ENCODE peak calls at places on chromosome 14, in five cellular contexts. F is lung, K is neural progenitor cell, L is PC-3, C is endothelial cell of umbilical vein. W is an unnamed sample.
A peak's percentile ranks its signal among the peaks of the same experiment; 100 is the strongest.

GRCh38 chr14:21476526-21476924 is 234 bp downstream of the RAB2B start:
- DNase-seq in F (peak; percentile 90), C (no peak), K (peak; percentile 85), L (peak; percentile 79), W (peak; percentile 87)

GRCh38 chr14:22848391-22849164 is 12.2 kb downstream of the MMP14 start:
- DNase-seq in F (peak; percentile 64), K (peak; percentile 23), L (no peak), C (peak; percentile 88), W (no peak)

GRCh38 chr14:77965919-77966435 is 166.1 kb downstream of the ADCK1 start:
- DNase-seq in C (peak; percentile 5), F (no peak), L (peak; percentile 16), K (peak; percentile 23), W (no peak)

GRCh38 chr14:61280526-61281185 is 482 bp downstream of the TMEM30B start:
- DNase-seq in L (peak; percentile 84), K (peak; percentile 61), C (peak; percentile 86), F (peak; percentile 74), W (peak; percentile 77)

GRCh38 chr14:24117179-24117578 is 2.4 kb upstream of the NRL start:
- DNase-seq in F (no peak), K (no peak), C (no peak), L (no peak), W (no peak)

GRCh38 chr14:63773504-63773903 is 45.6 kb upstream of the SGPP1 start:
- DNase-seq in C (no peak), K (no peak), F (no peak), L (no peak), W (no peak)

GRCh38 chr14:35296505-35296904 is 4.3 kb downstream of the PSMA6 start:
- DNase-seq in C (no peak), L (no peak), F (no peak), K (no peak), W (no peak)

GRCh38 chr14:104356738-104357688 is 218.6 kb downstream of the KIF26A start:
- DNase-seq in F (no peak), L (no peak), K (no peak), C (no peak), W (peak; percentile 3)

GRCh38 chr14:43143106-43143505 is 1364.0 kb downstream of the FSCB start:
- DNase-seq in C (no peak), F (no peak), L (no peak), K (no peak), W (no peak)
- H3K9me3 ChIP-seq in C (peaks cover 2% of the 10 kb centered on the region), F (no peaks in the 10 kb centered on the region), L (no peaks in the 10 kb centered on the region), K (no peaks in the 10 kb centered on the region), W (no peaks in the 10 kb centered on the region)

GRCh38 chr14:56371737-56372136 is 207.9 kb upstream of the TMEM260 start:
- DNase-seq in K (no peak), F (no peak), L (no peak), C (no peak), W (no peak)
- H3K9me3 ChIP-seq in K (peaks cover 3% of the 10 kb centered on the region), F (peaks cover 2% of the 10 kb centered on the region), L (peaks cover 9% of the 10 kb centered on the region), C (no peaks in the 10 kb centered on the region), W (peaks cover 2% of the 10 kb centered on the region)

GRCh38 chr14:97058071-97058470 is 260.9 kb downstream of the VRK1 start:
- DNase-seq in C (no peak), L (no peak), K (no peak), F (no peak), W (no peak)

GRCh38 chr14:97056086-97056485 is 258.9 kb downstream of the VRK1 start:
- DNase-seq in C (no peak), L (peak; percentile 6), F (no peak), K (no peak), W (no peak)

GRCh38 chr14:97061198-97061597 is 264.0 kb downstream of the VRK1 start:
- DNase-seq in F (no peak), K (no peak), C (no peak), L (no peak), W (no peak)

GRCh38 chr14:97057238-97057637 is 260.1 kb downstream of the VRK1 start:
- DNase-seq in K (no peak), C (no peak), L (no peak), F (no peak), W (no peak)

DNA sequence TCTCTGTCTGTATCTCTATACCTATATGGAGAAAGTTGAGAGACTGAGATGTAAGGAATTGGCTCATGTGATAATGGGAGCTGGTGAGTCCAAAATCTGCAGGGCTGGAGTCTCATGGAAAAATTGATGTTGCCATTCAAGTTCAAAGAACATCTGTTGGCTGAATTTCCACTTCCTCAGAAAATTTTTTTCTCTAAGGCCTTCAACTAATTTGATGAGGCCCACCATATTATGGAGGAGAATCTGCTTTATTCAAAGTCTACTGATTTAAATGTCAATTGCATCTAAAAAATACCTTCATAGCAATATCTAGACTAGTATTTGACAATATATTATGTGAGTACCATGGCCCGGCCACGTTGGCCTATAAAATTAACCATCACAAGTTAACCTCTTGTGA is 261.4 kb downstream of the VRK1 start:
- DNase-seq in F (no peak), C (no peak), K (no peak), L (no peak), W (no peak)
- H3K9me3 ChIP-seq in F (no peaks in the 10 kb centered on the region), C (peaks cover 10% of the 10 kb centered on the region), K (no peaks in the 10 kb centered on the region), L (no peaks in the 10 kb centered on the region), W (no peaks in the 10 kb centered on the region)

DNA sequence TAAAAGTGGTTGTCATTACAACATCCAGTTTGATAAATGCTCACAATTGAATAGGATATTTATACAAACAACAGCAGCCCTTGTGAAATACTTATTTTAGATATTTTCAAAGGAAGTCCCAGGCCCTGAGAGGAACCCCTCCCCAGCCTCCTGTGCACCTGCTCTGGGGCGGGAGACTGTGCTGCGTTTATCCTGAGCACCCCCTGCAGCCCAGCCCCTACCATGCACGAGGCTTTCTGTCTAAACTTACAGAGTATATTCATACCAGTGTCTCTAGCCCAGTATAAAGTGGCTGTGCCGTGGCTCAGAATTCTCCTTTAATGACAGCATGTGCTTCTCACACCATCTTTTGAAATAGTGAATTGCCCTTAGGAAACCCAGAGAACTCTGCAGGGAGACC is 1084.3 kb downstream of the TMEM121 start:
- DNase-seq in C (no peak), K (no peak), L (no peak), F (no peak), W (no peak)
- H3K9me3 ChIP-seq in C (no peaks in the 10 kb centered on the region), K (peaks cover 17% of the 10 kb centered on the region), L (peaks cover 10% of the 10 kb centered on the region), F (no peaks in the 10 kb centered on the region), W (no peaks in the 10 kb centered on the region)

GRCh38 chr14:105937253-105938054 is 411.1 kb downstream of the TMEM121 start:
- DNase-seq in K (no peak), L (no peak), F (peak; percentile 16), C (no peak), W (no peak)

GRCh38 chr14:105933238-105933637 is 406.9 kb downstream of the TMEM121 start:
- DNase-seq in L (no peak), C (no peak), K (no peak), F (no peak), W (no peak)

GRCh38 chr14:105938959-105939358 is 412.6 kb downstream of the TMEM121 start:
- DNase-seq in K (no peak), F (no peak), C (no peak), L (no peak), W (no peak)

GRCh38 chr14:105938055-105938863 is 411.9 kb downstream of the TMEM121 start:
- DNase-seq in F (peak; percentile 25), K (no peak), L (no peak), C (no peak), W (no peak)

DNA sequence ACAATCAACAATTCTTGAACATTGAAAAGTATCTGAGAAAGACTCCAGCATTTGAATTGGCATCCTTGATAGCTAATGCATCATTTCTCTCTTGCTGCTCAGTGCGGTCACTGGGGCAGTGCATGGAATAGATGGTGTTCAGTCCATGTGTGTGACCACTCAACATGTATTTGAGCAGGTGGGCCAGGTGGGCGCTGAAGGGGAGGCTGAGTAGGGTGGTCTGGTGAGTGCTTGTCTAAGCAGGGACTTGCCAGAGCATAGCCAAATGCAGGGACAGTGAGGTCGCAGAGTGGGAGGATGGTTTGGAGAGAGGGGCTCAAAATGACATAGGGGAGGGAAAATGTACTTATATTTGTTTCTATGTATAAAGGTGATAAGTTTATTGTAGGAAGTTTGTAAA is 409.0 kb downstream of the TMEM121 start:
- DNase-seq in F (no peak), K (no peak), L (no peak), C (no peak), W (no peak)
- H3K9me3 ChIP-seq in F (peaks cover 24% of the 10 kb centered on the region), K (peaks cover 21% of the 10 kb centered on the region), L (peaks cover 10% of the 10 kb centered on the region), C (peaks cover 6% of the 10 kb centered on the region), W (no peaks in the 10 kb centered on the region)

GRCh38 chr14:45658917-45659299 is 405.9 kb upstream of the MIS18BP1 start:
- DNase-seq in L (no peak), C (no peak), F (no peak), K (no peak), W (no peak)

GRCh38 chr14:45658226-45658916 is 405.4 kb upstream of the MIS18BP1 start:
- DNase-seq in F (no peak), K (no peak), C (no peak), L (no peak), W (no peak)
- H3K9me3 ChIP-seq in F (no peaks in the 10 kb centered on the region), K (no peaks in the 10 kb centered on the region), C (no peaks in the 10 kb centered on the region), L (no peaks in the 10 kb centered on the region), W (no peaks in the 10 kb centered on the region)

GRCh38 chr14:105927661-105928060 is 401.3 kb downstream of the TMEM121 start:
- DNase-seq in L (no peak), C (no peak), F (no peak), K (no peak), W (no peak)

GRCh38 chr14:105927094-105927475 is 400.7 kb downstream of the TMEM121 start:
- DNase-seq in C (no peak), F (no peak), L (no peak), K (no peak), W (no peak)

GRCh38 chr14:105930572-105930971 is 404.2 kb downstream of the TMEM121 start:
- DNase-seq in F (no peak), K (no peak), L (no peak), C (no peak), W (no peak)

GRCh38 chr14:105929327-105930081 is 403.1 kb downstream of the TMEM121 start:
- DNase-seq in C (no peak), K (no peak), F (no peak), L (no peak), W (no peak)

DNA sequence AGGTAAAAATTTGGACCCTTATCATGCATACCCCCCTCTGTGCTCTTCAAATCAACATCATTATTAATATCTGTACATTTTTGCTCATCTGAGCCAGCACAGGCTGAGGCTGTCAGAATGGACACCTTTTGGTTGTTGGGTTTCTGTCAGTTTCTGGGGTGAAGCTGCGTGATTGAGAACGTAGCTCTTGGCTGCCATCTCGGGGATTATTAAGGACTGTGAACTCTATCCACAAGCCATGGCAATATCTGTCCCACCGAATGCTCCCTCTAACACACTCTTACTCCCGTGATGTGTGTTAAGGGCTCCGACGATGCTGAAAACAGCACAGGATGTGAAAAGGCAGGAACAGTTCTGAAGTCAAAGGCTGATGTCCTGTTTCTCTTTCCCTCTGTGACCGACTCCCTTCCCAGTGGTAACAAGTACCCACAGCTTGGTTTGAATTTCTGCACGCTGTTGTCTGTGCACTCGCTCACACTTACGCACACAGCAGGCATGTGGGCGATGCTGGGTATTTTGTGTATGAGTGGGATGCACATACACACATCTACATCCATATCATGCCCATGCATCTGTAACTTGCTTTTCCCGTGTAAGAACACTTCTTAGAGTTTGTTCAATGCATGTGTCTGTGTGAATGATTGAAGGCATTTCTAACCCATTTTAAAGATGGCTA is 405.6 kb downstream of the TMEM121 start:
- DNase-seq in F (no peak), C (no peak), L (peak; percentile 11), K (no peak), W (no peak)
- H3K9me3 ChIP-seq in F (peaks cover 6% of the 10 kb centered on the region), C (peaks cover 6% of the 10 kb centered on the region), L (peaks cover 4% of the 10 kb centered on the region), K (peaks cover 17% of the 10 kb centered on the region), W (no peaks in the 10 kb centered on the region)

DNA sequence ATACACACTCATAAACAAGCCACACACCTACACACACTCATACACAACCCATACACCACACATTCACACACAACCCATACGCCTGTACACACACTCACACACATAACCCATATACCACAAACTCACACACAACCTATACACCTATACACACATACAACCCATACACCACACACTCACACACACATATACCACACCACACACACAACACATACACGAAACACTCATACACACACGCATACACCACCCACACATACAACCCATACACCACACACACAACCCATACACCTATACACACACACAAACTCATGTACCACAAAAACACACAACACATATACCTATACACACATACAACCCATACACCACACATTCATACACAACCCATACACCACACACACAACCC is 164.3 kb downstream of the TMEM121 start:
- DNase-seq in C (no peak), F (no peak), K (no peak), L (no peak), W (no peak)
- H3K9me3 ChIP-seq in C (no peaks in the 10 kb centered on the region), F (no peaks in the 10 kb centered on the region), K (peaks cover 16% of the 10 kb centered on the region), L (no peaks in the 10 kb centered on the region), W (no peaks in the 10 kb centered on the region)